ENCODE peak calls at places on chromosomes 13 and 19, in nine cellular contexts. One of them, this sample, is unnamed.

GRCh38 chr13:35512271-35512920 is 35.9 kb upstream of the MAB21L1 start:
- DNase-seq in brain microvascular endothelial cell: peak; percentile 89
- DNase-seq in upper lobe of right lung: no peak
- DNase-seq in prostate gland: no peak
- DNase-seq in choroid plexus epithelial cell: peak; percentile 95
- DNase-seq in left ventricle myocardium inferior: no peak
- DNase-seq in progenitor cell of endocrine pancreas: no peak
- DNase-seq in left lung: no peak
- DNase-seq in coronary artery: no peak
- DNase-seq in this sample: peak; percentile 87

GRCh38 chr13:113548171-113548641 is 36.3 kb upstream of the TFDP1 start:
- DNase-seq in brain microvascular endothelial cell: no peak
- DNase-seq in upper lobe of right lung: peak; percentile 60
- DNase-seq in prostate gland: no peak
- DNase-seq in choroid plexus epithelial cell: peak; percentile 78
- DNase-seq in left ventricle myocardium inferior: no peak
- DNase-seq in progenitor cell of endocrine pancreas: no peak
- DNase-seq in left lung: peak; percentile 79
- DNase-seq in coronary artery: peak; percentile 73
- DNase-seq in this sample: no peak

GRCh38 chr13:106815545-106815944 is 247.6 kb upstream of the ARGLU1 start:
- DNase-seq in brain microvascular endothelial cell: no peak
- DNase-seq in upper lobe of right lung: no peak
- DNase-seq in prostate gland: no peak
- DNase-seq in choroid plexus epithelial cell: no peak
- DNase-seq in left ventricle myocardium inferior: no peak
- DNase-seq in progenitor cell of endocrine pancreas: no peak
- DNase-seq in left lung: no peak
- DNase-seq in coronary artery: no peak
- DNase-seq in this sample: no peak

GRCh38 chr13:21944610-21945009 is 273.7 kb downstream of the FGF9 start:
- DNase-seq in brain microvascular endothelial cell: no peak
- DNase-seq in upper lobe of right lung: no peak
- DNase-seq in prostate gland: no peak
- DNase-seq in choroid plexus epithelial cell: no peak
- DNase-seq in left ventricle myocardium inferior: no peak
- DNase-seq in progenitor cell of endocrine pancreas: no peak
- DNase-seq in left lung: no peak
- DNase-seq in coronary artery: no peak
- DNase-seq in this sample: no peak

GRCh38 chr13:23510979-23511735 is 59.1 kb upstream of the TNFRSF19 start:
- DNase-seq in brain microvascular endothelial cell: peak; percentile 75
- DNase-seq in upper lobe of right lung: no peak
- DNase-seq in prostate gland: no peak
- DNase-seq in choroid plexus epithelial cell: peak; percentile 78
- DNase-seq in left ventricle myocardium inferior: no peak
- DNase-seq in progenitor cell of endocrine pancreas: no peak
- DNase-seq in left lung: no peak
- DNase-seq in coronary artery: no peak
- DNase-seq in this sample: peak; percentile 28

GRCh38 chr13:24511019-24511823 is 1.4 kb downstream of the PARP4 start:
- DNase-seq in brain microvascular endothelial cell: peak; percentile 86
- DNase-seq in upper lobe of right lung: no peak
- DNase-seq in prostate gland: no peak
- DNase-seq in choroid plexus epithelial cell: peak; percentile 94
- DNase-seq in left ventricle myocardium inferior: no peak
- DNase-seq in progenitor cell of endocrine pancreas: no peak
- DNase-seq in left lung: no peak
- DNase-seq in coronary artery: no peak
- DNase-seq in this sample: peak; percentile 92

GRCh38 chr13:65856464-65856863 is 1373.7 kb downstream of the PCDH9 start:
- DNase-seq in brain microvascular endothelial cell: peak; percentile 67
- DNase-seq in upper lobe of right lung: no peak
- DNase-seq in prostate gland: no peak
- DNase-seq in choroid plexus epithelial cell: peak; percentile 82
- DNase-seq in left ventricle myocardium inferior: no peak
- DNase-seq in progenitor cell of endocrine pancreas: no peak
- DNase-seq in left lung: no peak
- DNase-seq in coronary artery: no peak
- DNase-seq in this sample: no peak

GRCh38 chr13:72463561-72463960 is 263.9 kb downstream of the MZT1 start:
- DNase-seq in brain microvascular endothelial cell: peak; percentile 77
- DNase-seq in upper lobe of right lung: no peak
- DNase-seq in prostate gland: no peak
- DNase-seq in choroid plexus epithelial cell: peak; percentile 67
- DNase-seq in left ventricle myocardium inferior: no peak
- DNase-seq in progenitor cell of endocrine pancreas: no peak
- DNase-seq in left lung: no peak
- DNase-seq in coronary artery: no peak
- DNase-seq in this sample: no peak

GRCh38 chr19:3065675-3066357 is 3.5 kb upstream of the TLE5 start:
- DNase-seq in brain microvascular endothelial cell: no peak
- DNase-seq in upper lobe of right lung: no peak
- DNase-seq in prostate gland: no peak
- DNase-seq in choroid plexus epithelial cell: no peak
- DNase-seq in left ventricle myocardium inferior: no peak
- DNase-seq in progenitor cell of endocrine pancreas: peak; percentile 42
- DNase-seq in left lung: no peak
- DNase-seq in coronary artery: no peak
- DNase-seq in this sample: no peak

GRCh38 chr13:112532837-112533745 is 54.9 kb downstream of the TUBGCP3 start:
- DNase-seq in brain microvascular endothelial cell: no peak
- DNase-seq in upper lobe of right lung: no peak
- DNase-seq in prostate gland: no peak
- DNase-seq in choroid plexus epithelial cell: peak; percentile 2
- DNase-seq in left ventricle myocardium inferior: no peak
- DNase-seq in progenitor cell of endocrine pancreas: no peak
- DNase-seq in left lung: no peak
- DNase-seq in coronary artery: no peak
- DNase-seq in this sample: no peak

GRCh38 chr19:342801-343421 is 1.7 kb downstream of the MIER2 start:
- DNase-seq in brain microvascular endothelial cell: peak; percentile 94
- DNase-seq in upper lobe of right lung: peak; percentile 73
- DNase-seq in prostate gland: no peak
- DNase-seq in choroid plexus epithelial cell: peak; percentile 88
- DNase-seq in left ventricle myocardium inferior: peak; percentile 67
- DNase-seq in progenitor cell of endocrine pancreas: no peak
- DNase-seq in left lung: peak; percentile 55
- DNase-seq in coronary artery: no peak
- DNase-seq in this sample: peak; percentile 88

GRCh38 chr19:34241513-34242337 is 12.6 kb upstream of the GARRE1 start:
- DNase-seq in brain microvascular endothelial cell: no peak
- DNase-seq in upper lobe of right lung: peak; percentile 88
- DNase-seq in prostate gland: no peak
- DNase-seq in choroid plexus epithelial cell: peak; percentile 39
- DNase-seq in left ventricle myocardium inferior: no peak
- DNase-seq in progenitor cell of endocrine pancreas: peak; percentile 40
- DNase-seq in left lung: no peak
- DNase-seq in coronary artery: peak; percentile 36
- DNase-seq in this sample: no peak

DNA sequence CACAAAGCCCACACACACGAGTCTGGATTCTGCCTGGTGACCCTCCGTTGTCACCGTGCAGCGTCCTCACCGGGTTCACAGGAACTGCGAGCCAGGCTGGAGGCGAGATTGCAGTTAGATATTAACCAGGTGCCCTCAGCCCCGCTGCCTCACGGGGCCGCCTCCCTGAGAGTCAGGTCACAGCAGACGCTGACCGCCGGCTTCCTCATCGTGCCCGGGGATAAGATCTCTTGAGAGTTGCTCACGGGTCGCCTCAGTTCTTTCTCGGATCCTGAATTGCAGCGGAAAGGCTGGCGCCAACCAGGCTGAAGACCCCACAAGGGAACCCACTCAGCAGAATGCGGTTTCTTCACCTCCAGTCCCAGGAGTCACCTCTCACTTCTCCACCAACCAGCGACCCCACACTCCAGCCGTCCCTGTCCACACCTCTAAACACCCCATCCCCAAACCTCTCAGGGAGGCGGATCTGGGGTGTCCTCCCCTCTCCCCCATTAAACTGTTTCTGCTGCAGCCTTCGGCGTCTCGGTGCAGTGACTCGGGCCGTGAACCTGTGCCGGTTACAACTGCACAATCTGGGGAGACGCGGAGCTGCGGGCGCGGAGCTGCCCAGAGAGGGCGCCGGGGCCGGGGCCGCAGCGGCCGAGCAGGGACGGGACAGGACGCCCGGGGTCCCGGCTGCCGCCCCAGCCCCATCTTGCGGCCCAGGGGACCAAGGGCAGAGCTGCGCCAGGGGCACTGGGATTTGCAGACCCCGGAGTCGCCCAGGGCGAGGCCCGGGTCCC is 591 bp downstream of the ZNF823 start:
- DNase-seq in brain microvascular endothelial cell: peak; percentile 9
- DNase-seq in upper lobe of right lung: peak; percentile 86
- DNase-seq in prostate gland: peak; percentile 29
- DNase-seq in choroid plexus epithelial cell: peak; percentile 18
- DNase-seq in left ventricle myocardium inferior: peak; percentile 31
- DNase-seq in progenitor cell of endocrine pancreas: peak; percentile 56
- DNase-seq in left lung: peak; percentile 91
- DNase-seq in coronary artery: peak; percentile 74
- DNase-seq in this sample: peak; percentile 55
- TF ChIP-seq CTCF in brain microvascular endothelial cell: no peak
- TF ChIP-seq CTCF in upper lobe of right lung: peak; percentile 10
- TF ChIP-seq CTCF in prostate gland: no peak
- TF ChIP-seq CTCF in choroid plexus epithelial cell: no peak
- TF ChIP-seq CTCF in left ventricle myocardium inferior: peak; percentile 9
- TF ChIP-seq CTCF in progenitor cell of endocrine pancreas: peak; percentile 21
- TF ChIP-seq CTCF in left lung: no peak
- TF ChIP-seq CTCF in coronary artery: no peak
- TF ChIP-seq CTCF in this sample: no peak

DNA sequence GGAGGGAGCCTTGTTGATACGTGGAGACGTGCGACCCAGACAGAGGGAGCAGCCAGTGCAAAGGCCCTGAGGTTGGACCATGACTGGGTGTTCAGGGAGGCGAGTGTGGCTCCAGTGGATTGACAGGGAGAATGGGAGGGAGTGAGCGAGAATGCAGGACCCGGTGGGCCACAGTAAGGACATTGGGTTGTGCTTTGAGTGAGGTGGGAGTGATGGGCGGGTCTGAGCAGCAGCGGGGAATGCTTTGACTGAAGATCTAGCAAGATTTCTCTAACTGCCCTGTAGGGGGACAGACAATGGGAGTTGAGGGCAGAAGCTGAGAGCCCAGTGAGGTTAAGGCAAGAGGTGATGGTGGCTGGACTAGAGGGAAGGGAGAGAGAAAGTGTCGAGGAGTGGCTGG is 7.7 kb upstream of the NANOS2 start:
- DNase-seq in brain microvascular endothelial cell: no peak
- DNase-seq in upper lobe of right lung: no peak
- DNase-seq in prostate gland: no peak
- DNase-seq in choroid plexus epithelial cell: no peak
- DNase-seq in left ventricle myocardium inferior: no peak
- DNase-seq in progenitor cell of endocrine pancreas: no peak
- DNase-seq in left lung: no peak
- DNase-seq in coronary artery: no peak
- DNase-seq in this sample: no peak
- TF ChIP-seq CTCF in brain microvascular endothelial cell: peak; percentile 49
- TF ChIP-seq CTCF in upper lobe of right lung: no peak
- TF ChIP-seq CTCF in prostate gland: no peak
- TF ChIP-seq CTCF in choroid plexus epithelial cell: peak; percentile 40
- TF ChIP-seq CTCF in left ventricle myocardium inferior: no peak
- TF ChIP-seq CTCF in progenitor cell of endocrine pancreas: peak; percentile 30
- TF ChIP-seq CTCF in left lung: no peak
- TF ChIP-seq CTCF in coronary artery: no peak
- TF ChIP-seq CTCF in this sample: no peak

DNA sequence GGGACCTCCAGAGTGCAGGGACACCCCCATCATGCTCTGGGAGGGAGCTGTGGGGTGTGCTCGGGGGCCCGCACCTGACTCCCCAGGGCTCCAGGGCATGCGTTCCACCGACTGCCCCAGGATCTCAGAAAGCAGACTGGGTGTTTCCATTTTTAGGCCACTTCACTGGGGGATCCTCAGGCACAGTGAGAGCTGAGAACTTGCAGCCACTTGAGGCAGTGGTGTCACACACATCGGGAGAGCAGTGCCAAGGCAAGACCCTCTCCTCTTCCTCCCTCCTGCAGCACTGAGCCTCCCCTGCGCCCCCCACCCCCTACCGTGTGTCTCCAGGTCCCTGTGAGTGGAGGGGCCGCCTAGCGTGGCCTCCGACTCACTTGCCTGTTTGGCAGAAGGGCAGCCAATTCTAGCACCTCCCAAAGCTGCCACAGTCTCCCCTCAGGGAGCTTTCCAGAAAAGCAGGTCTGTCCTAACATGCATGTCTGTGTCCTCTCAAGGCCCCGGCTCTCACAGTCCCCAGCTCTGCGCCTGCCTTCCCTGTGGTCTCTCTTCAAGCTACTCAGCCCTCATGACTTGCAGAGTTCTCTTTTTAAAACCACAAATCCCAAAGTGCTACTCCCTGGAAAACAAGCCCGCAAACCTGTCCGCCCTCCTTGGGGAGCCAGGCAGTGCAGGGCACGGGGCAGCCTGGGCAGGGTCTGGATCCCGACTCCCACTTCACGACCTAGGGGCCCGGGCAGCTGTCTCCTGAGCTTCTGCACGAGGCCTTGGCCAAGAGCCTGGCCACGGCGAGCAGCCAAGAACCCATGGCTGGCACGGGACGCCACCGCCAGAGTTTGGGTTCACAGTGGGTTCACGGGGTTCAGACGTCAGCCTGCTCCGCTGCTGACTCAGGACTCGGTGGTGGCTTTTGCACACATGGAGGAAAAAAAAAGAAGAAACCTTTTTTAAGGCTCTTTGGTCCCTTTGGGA is 94.1 kb downstream of the STK24 start:
- DNase-seq in brain microvascular endothelial cell: peak; percentile 85
- DNase-seq in upper lobe of right lung: peak; percentile 87
- DNase-seq in prostate gland: peak; percentile 68
- DNase-seq in choroid plexus epithelial cell: peak; percentile 73
- DNase-seq in left ventricle myocardium inferior: peak; percentile 80
- DNase-seq in progenitor cell of endocrine pancreas: no peak
- DNase-seq in left lung: peak; percentile 87
- DNase-seq in coronary artery: peak; percentile 85
- DNase-seq in this sample: peak; percentile 79
- TF ChIP-seq CTCF in brain microvascular endothelial cell: peak; percentile 47
- TF ChIP-seq CTCF in upper lobe of right lung: no peak
- TF ChIP-seq CTCF in prostate gland: no peak
- TF ChIP-seq CTCF in choroid plexus epithelial cell: peak; percentile 44
- TF ChIP-seq CTCF in left ventricle myocardium inferior: peak; percentile 28
- TF ChIP-seq CTCF in progenitor cell of endocrine pancreas: peak; percentile 12
- TF ChIP-seq CTCF in left lung: no peak
- TF ChIP-seq CTCF in coronary artery: no peak
- TF ChIP-seq CTCF in this sample: no peak

DNA sequence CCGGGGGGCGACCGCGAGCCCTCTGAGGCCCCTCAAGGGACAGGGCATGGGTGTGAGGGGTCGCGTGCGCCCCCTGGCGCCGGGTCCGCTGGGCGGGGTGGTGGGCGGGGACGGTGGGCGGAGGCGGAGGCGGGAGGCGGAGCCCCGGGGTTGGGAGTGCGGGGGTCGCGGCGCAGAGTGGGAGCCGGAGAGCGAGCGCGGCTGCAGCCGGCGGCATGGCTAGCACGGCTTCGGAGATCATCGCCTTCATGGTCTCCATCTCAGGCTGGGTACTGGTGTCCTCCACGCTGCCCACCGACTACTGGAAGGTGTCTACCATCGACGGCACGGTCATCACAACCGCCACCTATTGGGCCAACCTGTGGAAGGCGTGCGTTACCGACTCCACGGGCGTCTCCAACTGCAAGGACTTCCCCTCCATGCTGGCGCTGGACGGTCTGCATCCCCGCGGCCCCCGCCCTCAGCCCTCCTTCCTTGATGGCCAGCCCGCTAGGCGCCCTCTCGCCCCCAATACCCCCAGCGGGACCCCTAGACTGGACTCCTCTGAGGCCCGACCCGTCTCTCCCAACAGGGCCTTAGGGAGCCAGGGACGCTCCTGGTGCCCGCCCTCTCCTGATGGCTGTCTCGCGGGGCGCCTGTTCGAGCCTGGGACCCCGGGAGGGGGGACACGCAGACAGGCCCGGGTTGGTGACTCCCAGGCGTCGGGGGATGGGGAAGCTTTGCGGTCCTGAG is at the start of gene CLDN10:
- DNase-seq in brain microvascular endothelial cell: no peak
- DNase-seq in upper lobe of right lung: no peak
- DNase-seq in prostate gland: no peak
- DNase-seq in choroid plexus epithelial cell: no peak
- DNase-seq in left ventricle myocardium inferior: no peak
- DNase-seq in progenitor cell of endocrine pancreas: peak; percentile 60
- DNase-seq in left lung: peak; percentile 77
- DNase-seq in coronary artery: no peak
- DNase-seq in this sample: no peak
- TF ChIP-seq CTCF in brain microvascular endothelial cell: peak; percentile 39
- TF ChIP-seq CTCF in upper lobe of right lung: no peak
- TF ChIP-seq CTCF in prostate gland: no peak
- TF ChIP-seq CTCF in choroid plexus epithelial cell: no peak
- TF ChIP-seq CTCF in left ventricle myocardium inferior: peak; percentile 13
- TF ChIP-seq CTCF in progenitor cell of endocrine pancreas: peak; percentile 67
- TF ChIP-seq CTCF in left lung: no peak
- TF ChIP-seq CTCF in coronary artery: no peak
- TF ChIP-seq CTCF in this sample: no peak